ENCODE peak calls at places on chromosomes 11 and 22, in nine cellular contexts. G is right lobe of liver; J is right cardiac atrium; Y is heart left ventricle; U is upper lobe of right lung; W is CD4-positive, alpha-beta memory T cell; E is HCT116; D is heart right ventricle; R is colonic mucosa. O is an unnamed sample. For H3K4me1, the result is how much of the 10 kb centered on the place peaks cover.

GRCh38 chr11:85810521-85810870 is 445 bp downstream of the SYTL2 start:
- DNase-seq in G (no peak), J (no peak), Y (no peak), U (no peak), W (no peak), E (no peak), D (no peak), R (no peak), O (no peak)

GRCh38 chr11:113132001-113132400 is 170.8 kb downstream of the NCAM1 start:
- DNase-seq in G (no peak), J (no peak), Y (no peak), U (no peak), W (no peak), E (no peak), D (no peak), R (no peak), O (no peak)

GRCh38 chr11:67120881-67121710 is 2.0 kb downstream of the KDM2A start:
- DNase-seq in G (no peak), J (no peak), Y (no peak), U (no peak), W (no peak), E (no peak), D (no peak), R (peak), O (no peak)

GRCh38 chr11:87125257-87125656 is 87.5 kb downstream of the TMEM135 start:
- DNase-seq in G (no peak), J (no peak), Y (no peak), U (no peak), W (no peak), E (no peak), D (no peak), R (no peak), O (no peak)

GRCh38 chr11:62689421-62690183 is at the start of gene LRRN4CL:
- DNase-seq in G (no peak), J (peak), Y (peak), U (no peak), W (no peak), E (no peak), D (peak), R (peak), O (peak)

GRCh38 chr11:68890490-68891231 is 13.0 kb downstream of the MRPL21 start:
- DNase-seq in G (peak), J (peak), Y (peak), U (no peak), W (no peak), E (no peak), D (peak), R (peak), O (peak)

GRCh38 chr11:2351701-2352100 is 25.4 kb upstream of the CD81 start:
- DNase-seq in G (no peak), J (no peak), Y (no peak), U (peak), W (no peak), E (no peak), D (no peak), R (no peak), O (no peak)

GRCh38 chr11:2820976-2821375 is 64.6 kb downstream of the CDKN1C start:
- DNase-seq in G (no peak), J (peak), Y (no peak), U (peak), W (peak), E (no peak), D (peak), R (no peak), O (no peak)

GRCh38 chr11:70365536-70365912 is 32.8 kb upstream of the CTTN start:
- DNase-seq in G (no peak), J (no peak), Y (no peak), U (no peak), W (no peak), E (no peak), D (no peak), R (no peak), O (no peak)

GRCh38 chr11:47355283-47356128 is 3.0 kb upstream of the MYBPC3 start:
- DNase-seq in G (peak), J (peak), Y (peak), U (peak), W (no peak), E (peak), D (peak), R (peak), O (peak)

GRCh38 chr11:8346157-8346755 is 82.6 kb upstream of the LMO1 start:
- DNase-seq in G (no peak), J (no peak), Y (no peak), U (no peak), W (no peak), E (no peak), D (no peak), R (no peak), O (no peak)

GRCh38 chr11:95512177-95512576 is 277.4 kb downstream of the FAM76B start:
- DNase-seq in G (no peak), J (peak), Y (no peak), U (no peak), W (no peak), E (no peak), D (no peak), R (peak), O (peak)

GRCh38 chr11:59600234-59600633 is 15.3 kb downstream of the OSBP start:
- DNase-seq in G (no peak), J (no peak), Y (no peak), U (no peak), W (no peak), E (no peak), D (no peak), R (no peak), O (no peak)

GRCh38 chr22:29481265-29482000 is 1.4 kb downstream of the NEFH start:
- DNase-seq in G (no peak), J (no peak), Y (no peak), U (no peak), W (no peak), E (no peak), D (no peak), R (no peak), O (no peak)

GRCh38 chr11:112523477-112523876 is 262.8 kb upstream of the PLET1 start:
- DNase-seq in G (peak), J (peak), Y (peak), U (no peak), W (no peak), E (no peak), D (peak), R (no peak), O (peak)

GRCh38 chr11:112588252-112588668 is 327.6 kb upstream of the PLET1 start:
- DNase-seq in G (peak), J (peak), Y (peak), U (no peak), W (no peak), E (peak), D (peak), R (peak), O (peak)

GRCh38 chr11:26344647-26345046 is 12.7 kb downstream of the ANO3 start:
- DNase-seq in G (no peak), J (no peak), Y (no peak), U (no peak), W (no peak), E (no peak), D (no peak), R (no peak), O (no peak)

GRCh38 chr22:38313384-38313955 is 3.8 kb downstream of the CSNK1E start:
- DNase-seq in G (peak), J (peak), Y (peak), U (no peak), W (peak), E (no peak), D (peak), R (peak), O (peak)

GRCh38 chr11:116586392-116586791 is 186.4 kb downstream of the BUD13 start:
- DNase-seq in G (no peak), J (no peak), Y (no peak), U (no peak), W (no peak), E (no peak), D (no peak), R (no peak), O (no peak)

GRCh38 chr11:123757976-123758375 is 3.7 kb upstream of the OR6X1 start:
- DNase-seq in G (no peak), J (no peak), Y (no peak), U (no peak), W (no peak), E (no peak), D (no peak), R (no peak), O (no peak)

GRCh38 chr11:77729063-77729462 is 91.5 kb downstream of the RSF1 start:
- DNase-seq in G (no peak), J (no peak), Y (no peak), U (no peak), W (no peak), E (no peak), D (no peak), R (no peak), O (no peak)

GRCh38 chr11:95923730-95924413 is at the start of gene MTMR2:
- DNase-seq in G (peak), J (peak), Y (peak), U (peak), W (peak), E (peak), D (peak), R (peak), O (peak)

GRCh38 chr11:26028294-26028954 is 303.5 kb upstream of the ANO3 start:
- DNase-seq in G (no peak), J (no peak), Y (no peak), U (no peak), W (no peak), E (no peak), D (no peak), R (no peak), O (no peak)

GRCh38 chr22:45503816-45504702 is 1.4 kb downstream of the FBLN1 start:
- DNase-seq in G (no peak), J (no peak), Y (no peak), U (no peak), W (no peak), E (no peak), D (no peak), R (no peak), O (peak)

GRCh38 chr11:79694368-79694767 is 253.5 kb upstream of the TENM4 start:
- DNase-seq in G (no peak), J (no peak), Y (no peak), U (no peak), W (no peak), E (no peak), D (no peak), R (no peak), O (no peak)

GRCh38 chr11:34191592-34191991 is 86.2 kb downstream of the NAT10 start:
- DNase-seq in G (no peak), J (no peak), Y (no peak), U (no peak), W (no peak), E (no peak), D (no peak), R (no peak), O (no peak)

GRCh38 chr22:46171940-46172339 is 21.6 kb downstream of the PPARA start:
- DNase-seq in G (no peak), J (no peak), Y (no peak), U (no peak), W (no peak), E (peak), D (no peak), R (peak), O (no peak)

GRCh38 chr11:77112641-77113381 is 10.2 kb downstream of the OMP start:
- DNase-seq in G (no peak), J (no peak), Y (no peak), U (no peak), W (no peak), E (no peak), D (no peak), R (no peak), O (no peak)

GRCh38 chr11:94504689-94505293 is 7.5 kb upstream of the C11orf97 start:
- DNase-seq in G (no peak), J (no peak), Y (no peak), U (no peak), W (no peak), E (peak), D (no peak), R (no peak), O (no peak)

GRCh38 chr22:35914665-35915476 is 113.8 kb downstream of the RBFOX2 start:
- DNase-seq in G (no peak), J (peak), Y (peak), U (no peak), W (no peak), E (peak), D (no peak), R (peak), O (peak)

GRCh38 chr11:64875369-64876225 is 2.8 kb downstream of the EHD1 start:
- DNase-seq in G (no peak), J (no peak), Y (no peak), U (no peak), W (no peak), E (no peak), D (no peak), R (no peak), O (no peak)
- H3K4me1 ChIP-seq in G (under half), J (under half), Y (half or more), U (half or more), W (half or more), E (under half), D (half or more), R (under half), O (under half)

GRCh38 chr11:104881117-104881794 is 17.0 kb downstream of the CASP12 start:
- DNase-seq in G (no peak), J (no peak), Y (no peak), U (no peak), W (no peak), E (no peak), D (no peak), R (no peak), O (no peak)

GRCh38 chr11:104879514-104880190 is 18.6 kb downstream of the CASP12 start:
- DNase-seq in G (no peak), J (no peak), Y (no peak), U (no peak), W (no peak), E (no peak), D (no peak), R (no peak), O (no peak)

GRCh38 chr11:104873252-104873651 is 25.0 kb downstream of the CASP12 start:
- DNase-seq in G (no peak), J (no peak), Y (no peak), U (no peak), W (no peak), E (no peak), D (no peak), R (no peak), O (no peak)

GRCh38 chr11:104876324-104876723 is 21.9 kb downstream of the CASP12 start:
- DNase-seq in G (no peak), J (no peak), Y (no peak), U (no peak), W (no peak), E (no peak), D (no peak), R (no peak), O (no peak)

DNA sequence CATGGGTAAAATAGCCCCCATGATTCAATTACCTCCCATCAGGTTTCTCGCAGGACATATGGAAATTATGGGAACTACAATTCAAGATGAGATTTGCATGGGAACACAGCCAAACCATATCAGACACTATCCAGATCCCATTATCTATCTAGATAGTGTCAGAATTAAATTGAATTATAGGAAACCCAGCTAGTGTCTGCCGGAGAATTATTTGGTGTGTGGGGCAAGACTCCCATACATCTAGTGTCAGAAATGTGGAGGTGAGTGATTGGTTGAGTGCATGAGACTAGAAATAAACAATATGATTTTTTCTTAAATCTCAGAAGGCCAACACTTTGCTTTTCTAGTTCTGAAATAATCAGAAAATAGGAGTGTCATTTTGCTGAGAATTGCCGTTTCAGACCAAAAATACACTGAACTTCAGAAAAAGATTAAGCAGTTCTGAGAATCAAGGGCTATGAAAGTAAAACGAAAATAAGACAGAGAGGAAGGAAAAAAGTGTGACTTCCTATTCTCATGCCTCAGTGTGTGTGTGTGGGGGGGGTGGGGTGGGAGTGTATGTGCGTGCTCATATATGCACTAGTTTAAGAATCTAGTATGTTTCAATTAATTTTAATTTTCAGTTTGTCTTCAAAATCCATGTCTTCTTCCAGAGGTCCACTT is 21.3 kb downstream of the CASP12 start:
- DNase-seq in G (no peak), J (no peak), Y (no peak), U (no peak), W (no peak), E (no peak), D (no peak), R (no peak), O (no peak)
- H3K27ac ChIP-seq in G (no peak), J (no peak), Y (no peak), U (no peak), W (peak), E (no peak), D (no peak), R (peak), O (no peak)

DNA sequence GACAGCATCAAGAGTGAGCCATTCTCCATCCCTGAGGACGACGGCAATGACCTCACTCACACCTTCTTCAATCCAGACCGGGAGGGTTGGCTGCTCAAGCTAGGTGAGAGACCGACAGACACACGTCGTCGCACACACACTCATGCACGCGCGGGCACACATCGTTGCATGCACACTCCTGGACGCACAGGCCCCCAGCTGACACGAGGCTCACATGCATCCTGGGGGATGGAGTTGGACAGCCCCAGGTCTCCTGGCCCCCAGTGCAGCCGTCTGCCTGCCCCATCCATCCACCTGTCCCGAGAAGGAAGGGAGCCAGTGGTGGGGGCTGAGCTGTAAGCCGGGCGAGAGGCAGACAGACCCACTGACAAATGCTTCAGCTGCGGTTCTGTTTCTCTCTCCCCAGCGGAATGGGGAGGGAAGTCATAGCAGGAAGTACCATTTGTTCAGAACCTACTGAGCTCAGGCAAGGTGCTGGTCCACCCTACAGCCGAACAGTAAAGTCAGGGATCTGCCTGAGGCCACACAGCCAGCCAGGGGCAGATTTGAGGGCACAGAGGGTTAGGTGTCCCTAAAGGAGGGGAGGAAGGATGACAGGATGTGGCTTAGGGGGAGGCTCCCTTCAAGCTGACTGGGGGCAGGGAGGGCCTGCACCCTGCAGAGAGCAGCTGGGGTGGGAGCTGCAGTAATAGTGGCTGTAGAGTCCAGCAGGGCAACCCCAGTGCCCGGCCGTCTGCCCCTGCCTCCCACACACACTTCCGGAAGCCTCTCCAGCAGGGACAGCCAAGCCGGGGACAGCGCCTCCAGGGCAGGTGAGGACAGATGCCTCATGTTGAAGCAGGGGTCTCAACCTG is 27.1 kb downstream of the CYTH4 start:
- DNase-seq in G (no peak), J (no peak), Y (no peak), U (peak), W (peak), E (no peak), D (no peak), R (no peak), O (no peak)
- H3K4me1 ChIP-seq in G (under half), J (under half), Y (under half), U (under half), W (half or more), E (half or more), D (half or more), R (under half), O (under half)

DNA sequence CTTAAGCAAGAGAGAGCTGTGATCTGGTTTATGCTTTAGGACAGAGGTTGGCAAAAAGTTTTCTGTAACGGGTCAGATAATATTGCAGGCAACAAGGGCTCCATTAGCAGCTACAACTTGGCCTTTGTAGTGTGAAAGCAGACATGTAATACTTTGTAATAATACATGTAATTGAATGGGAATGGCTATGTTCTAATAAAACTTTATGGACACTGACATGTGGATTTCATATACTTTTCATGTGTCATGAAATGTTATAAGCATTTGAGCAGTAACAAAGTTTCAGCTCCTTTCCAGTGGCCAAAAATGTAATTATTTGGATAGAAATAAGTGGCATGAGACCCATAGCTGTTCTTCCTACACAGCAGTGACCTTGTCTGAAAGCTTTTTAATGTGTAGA is 3.1 kb downstream of the DYNC2H1 start:
- DNase-seq in G (no peak), J (no peak), Y (no peak), U (no peak), W (no peak), E (no peak), D (no peak), R (no peak), O (no peak)
- H3K27ac ChIP-seq in G (no peak), J (no peak), Y (no peak), U (no peak), W (no peak), E (no peak), D (no peak), R (no peak), O (no peak)

DNA sequence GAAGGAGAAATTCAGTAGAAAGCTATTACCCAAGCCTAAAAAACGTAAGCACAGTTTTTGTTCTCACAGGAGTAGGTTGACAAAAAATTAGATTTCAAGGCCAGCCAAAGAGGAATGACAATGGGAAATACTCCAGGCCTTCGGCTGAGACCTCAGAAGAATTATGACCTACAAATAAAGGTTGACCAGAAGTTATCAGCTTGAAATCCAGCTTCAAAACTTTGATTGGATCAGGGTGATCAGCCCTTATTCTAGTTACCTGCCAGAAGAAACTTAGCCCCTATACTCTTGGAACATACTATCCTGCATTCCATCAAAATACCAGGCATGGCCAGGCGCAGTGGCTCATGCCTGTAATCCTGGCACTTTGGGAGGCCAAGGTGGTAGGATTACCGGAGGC is 68.4 kb upstream of the PRODH start:
- DNase-seq in G (no peak), J (no peak), Y (no peak), U (no peak), W (no peak), E (no peak), D (no peak), R (no peak), O (no peak)
- H3K4me1 ChIP-seq in G (under half), J (under half), Y (under half), U (under half), W (under half), E (under half), D (under half), R (under half), O (under half)

GRCh38 chr22:48433647-48434046 is 1394.0 kb downstream of the BRD1 start:
- DNase-seq in G (no peak), J (no peak), Y (no peak), U (peak), W (no peak), E (no peak), D (no peak), R (no peak), O (peak)
- H3K27ac ChIP-seq in G (no peak), J (no peak), Y (no peak), U (no peak), W (no peak), E (no peak), D (no peak), R (no peak), O (no peak)